ENCODE peak calls at places on chromosome 7, in six cellular contexts. V is ovary, E is GM13977, A is uterus, U is cardiac muscle cell, X is pancreas. D is an unnamed sample.

GRCh38 chr7:44390701-44391100 is 65.3 kb upstream of the CAMK2B start:
- DNase-seq in V (no peak), X (peak; percentile 2), E (no peak), A (no peak), U (no peak), D (no peak)

GRCh38 chr7:2044311-2044882 is 188.3 kb downstream of the MAD1L1 start:
- DNase-seq in U (no peak), E (no peak), A (no peak), X (no peak), V (peak; percentile 25), D (peak; percentile 34)

GRCh38 chr7:106166651-106167342 is 54.7 kb upstream of the SYPL1 start:
- DNase-seq in V (no peak), U (peak; percentile 90), X (peak; percentile 57), A (peak; percentile 68), E (peak; percentile 49), D (no peak)

GRCh38 chr7:109354000-109354399 is 784.3 kb downstream of the DNAJB9 start:
- DNase-seq in U (no peak), V (no peak), A (no peak), X (no peak), E (no peak), D (no peak)

GRCh38 chr7:13352677-13353076 is 636.8 kb downstream of the ETV1 start:
- DNase-seq in X (no peak), U (no peak), A (no peak), V (no peak), E (no peak), D (no peak)

GRCh38 chr7:119482209-119482608 is 790.8 kb upstream of the KCND2 start:
- DNase-seq in E (peak; percentile 13), A (no peak), X (peak; percentile 43), V (peak; percentile 38), U (peak; percentile 20), D (no peak)

GRCh38 chr7:111384065-111384891 is 178.0 kb downstream of the IMMP2L start:
- DNase-seq in A (no peak), U (peak; percentile 40), E (no peak), V (no peak), X (no peak), D (no peak)

GRCh38 chr7:16881809-16882208 is at the start of gene AGR3:
- DNase-seq in A (no peak), E (no peak), V (no peak), X (no peak), U (no peak), D (no peak)

GRCh38 chr7:5282464-5283316 is at the start of gene SLC29A4:
- DNase-seq in U (peak; percentile 62), X (peak; percentile 48), V (peak; percentile 52), E (peak; percentile 73), A (no peak), D (no peak)

GRCh38 chr7:6226194-6226799 is 46.1 kb downstream of the CYTH3 start:
- DNase-seq in A (no peak), X (no peak), V (no peak), E (no peak), U (peak; percentile 71), D (no peak)

DNA sequence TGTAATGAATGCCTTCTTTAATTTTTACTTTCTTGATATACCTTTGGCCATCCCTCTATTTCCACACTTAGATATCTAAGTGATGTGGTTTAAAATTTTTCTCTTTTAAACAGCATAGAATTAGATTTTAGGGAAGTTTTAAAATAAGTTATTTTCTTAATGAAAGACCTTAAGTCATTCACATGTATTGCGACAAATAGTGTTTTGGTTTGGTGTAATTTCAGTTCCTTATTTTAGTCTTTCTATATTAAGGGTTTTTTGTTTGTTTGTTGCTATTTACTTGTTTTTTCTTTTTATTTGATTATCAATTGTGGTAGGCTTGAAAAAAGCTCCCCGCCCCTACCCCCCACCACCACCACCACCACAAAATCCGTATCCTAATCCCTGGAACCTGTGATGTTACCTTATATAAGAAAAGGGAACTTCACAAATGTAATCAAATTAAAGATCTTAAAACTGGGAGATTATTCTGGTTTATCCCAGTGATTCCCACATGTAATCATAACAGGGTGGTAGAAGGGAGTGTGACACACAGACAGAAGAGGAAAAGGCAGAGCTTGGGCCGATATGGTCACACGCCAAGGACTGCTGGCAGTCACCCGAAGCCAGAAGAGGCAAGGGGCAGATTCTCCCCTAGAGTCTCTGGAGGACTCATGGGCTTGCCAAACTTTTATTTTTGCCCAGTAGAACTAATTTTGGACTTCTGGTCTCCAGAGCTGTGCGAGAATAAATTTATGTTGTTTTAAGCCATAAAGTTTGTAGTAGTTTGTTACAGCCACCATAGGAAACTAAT is 149.7 kb downstream of the NPSR1 start:
- DNase-seq in V (no peak), E (no peak), X (no peak), U (no peak), A (no peak), D (no peak)
- TF ChIP-seq CTCF in V (no peak), E (no peak), X (no peak), U (no peak), A (no peak), D (no peak)

DNA sequence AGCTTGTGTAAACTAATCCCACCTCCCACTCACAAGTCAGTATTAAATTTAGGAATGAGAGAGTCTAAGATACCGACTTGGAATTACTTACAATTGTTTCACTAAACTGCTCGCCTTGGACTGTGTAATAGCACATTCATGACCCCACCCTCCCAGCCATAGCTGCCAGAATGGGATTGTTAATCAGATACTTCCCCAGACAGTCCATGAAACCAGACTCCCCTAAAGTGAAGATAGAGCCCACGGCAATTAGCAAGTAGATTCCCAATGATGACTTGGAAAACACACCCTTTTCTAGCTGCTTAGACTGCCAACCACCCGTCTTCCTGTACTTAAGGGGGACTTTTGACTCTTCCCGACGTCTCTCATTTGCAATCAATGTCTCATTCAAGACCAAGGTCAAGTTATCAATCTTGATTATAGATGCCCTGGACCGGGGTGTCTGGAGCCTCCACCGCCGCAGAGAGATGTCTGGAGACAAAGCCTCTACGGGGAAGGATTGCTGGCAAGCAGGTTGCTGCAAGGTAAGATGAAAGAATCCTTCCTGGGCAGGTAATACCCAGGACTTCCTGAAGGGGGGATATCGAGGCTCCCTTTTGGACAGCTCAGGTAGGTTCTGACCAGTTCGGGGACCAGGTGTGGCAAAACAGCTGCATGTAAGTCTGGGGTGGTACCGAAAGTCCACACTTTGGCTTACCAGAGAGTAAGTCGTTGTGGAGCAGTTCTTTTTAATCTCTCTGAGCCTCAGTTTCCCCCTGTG is 12.6 kb upstream of the CUX1 start:
- DNase-seq in E (no peak), A (no peak), X (peak; percentile 52), V (no peak), U (no peak), D (no peak)
- TF ChIP-seq CTCF in E (peak; percentile 11), A (no peak), X (peak; percentile 23), V (no peak), U (peak; percentile 19), D (no peak)

GRCh38 chr7:134254311-134254710 is 62.4 kb downstream of the SLC35B4 start:
- DNase-seq in A (no peak), E (no peak), X (no peak), V (no peak), U (peak; percentile 4), D (no peak)
- TF ChIP-seq CTCF in A (no peak), E (no peak), X (no peak), V (no peak), U (no peak), D (no peak)

GRCh38 chr7:52920977-52921376 is 114.5 kb upstream of the POM121L12 start:
- DNase-seq in E (no peak), U (no peak), V (no peak), X (no peak), A (no peak), D (no peak)

DNA sequence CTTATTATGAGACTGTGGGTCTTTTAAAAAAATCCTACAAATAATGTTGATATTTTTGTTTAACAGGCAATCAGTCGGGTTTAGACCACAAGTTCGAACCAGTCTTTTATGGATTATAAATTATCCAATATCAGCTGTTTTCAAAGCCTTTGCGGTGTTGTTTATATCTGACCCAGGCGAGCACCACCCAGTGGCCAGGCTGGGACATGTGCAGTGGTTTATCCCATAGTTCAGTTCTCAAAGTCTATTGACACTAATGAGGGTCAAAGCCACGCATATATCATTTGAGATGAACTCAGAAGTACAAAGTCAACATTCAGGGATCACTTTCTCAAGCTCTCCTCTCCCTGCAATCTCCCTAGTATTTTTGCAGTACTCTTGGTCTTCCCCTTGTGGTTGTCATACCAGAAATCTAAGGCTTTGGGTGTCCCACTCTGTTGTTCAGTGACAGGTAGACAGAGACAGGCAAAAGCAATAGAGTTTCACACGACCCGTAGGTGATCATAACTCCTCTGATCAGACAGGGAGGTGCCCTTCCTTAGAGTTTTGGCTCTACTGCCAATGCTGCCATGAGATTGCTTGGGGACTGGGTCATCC is 117.4 kb upstream of the POM121L12 start:
- DNase-seq in E (no peak), A (no peak), V (no peak), U (no peak), X (no peak), D (no peak)
- TF ChIP-seq CTCF in E (peak; percentile 54), A (no peak), V (no peak), U (no peak), X (no peak), D (no peak)

DNA sequence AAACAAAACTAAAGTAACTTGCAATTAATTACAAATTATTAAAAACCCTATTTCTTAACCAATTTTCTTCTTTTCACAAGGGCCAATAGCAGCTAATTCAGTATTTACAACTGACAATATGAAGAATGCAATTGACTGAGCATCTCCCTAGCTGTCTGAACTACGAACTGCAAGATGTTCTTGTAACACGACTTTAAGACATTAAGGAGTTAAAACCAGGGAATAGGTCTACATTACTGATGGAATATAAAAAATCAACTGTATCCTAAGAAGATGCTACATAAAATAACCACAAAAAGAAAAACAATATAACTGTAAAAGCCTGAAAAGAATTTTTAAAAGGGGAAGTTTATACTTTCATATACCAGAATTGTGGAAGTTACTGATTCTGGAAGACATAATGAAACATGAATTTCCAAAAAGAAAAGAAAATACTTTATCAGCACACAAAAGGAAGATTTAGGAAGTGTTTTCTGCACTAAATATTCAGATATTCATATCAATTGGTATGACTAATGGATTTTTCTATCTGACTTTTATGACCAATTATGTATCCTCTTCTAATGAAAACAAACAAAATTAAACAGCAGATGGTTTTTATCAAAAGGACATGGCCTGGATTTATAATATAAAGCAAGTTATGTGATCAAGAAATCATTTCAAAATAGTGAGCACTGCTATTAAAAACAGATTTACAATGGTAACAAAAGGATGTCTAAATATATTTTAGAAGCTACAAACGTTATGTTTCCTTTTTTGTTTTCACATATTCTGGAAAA is 1.6 kb downstream of the GPR22 start:
- DNase-seq in X (no peak), U (no peak), A (no peak), V (no peak), E (no peak), D (no peak)
- TF ChIP-seq CTCF in X (no peak), U (no peak), A (no peak), V (no peak), E (no peak), D (no peak)

GRCh38 chr7:31145339-31145738 is 93.2 kb downstream of the ADCYAP1R1 start:
- DNase-seq in E (no peak), X (no peak), V (no peak), U (no peak), A (no peak), D (no peak)
- TF ChIP-seq CTCF in E (no peak), X (no peak), V (no peak), U (no peak), A (no peak), D (no peak)

GRCh38 chr7:133364959-133365680 is 112.2 kb downstream of the EXOC4 start:
- DNase-seq in X (no peak), E (no peak), A (no peak), V (no peak), U (peak; percentile 67), D (no peak)
- TF ChIP-seq CTCF in X (no peak), E (no peak), A (no peak), V (no peak), U (no peak), D (no peak)

GRCh38 chr7:96183163-96183562 is 138.7 kb downstream of the SLC25A13 start:
- DNase-seq in V (no peak), A (no peak), E (no peak), X (no peak), U (peak; percentile 5), D (no peak)
- TF ChIP-seq CTCF in V (no peak), A (no peak), E (no peak), X (no peak), U (no peak), D (no peak)

GRCh38 chr7:73810991-73811360 is 19.8 kb upstream of the CLDN4 start:
- DNase-seq in U (no peak), V (no peak), X (no peak), E (no peak), A (no peak), D (peak; percentile 55)
- TF ChIP-seq CTCF in U (no peak), V (no peak), X (no peak), E (no peak), A (no peak), D (no peak)